ENCODE peak calls at places on chromosome X, in ten cellular contexts. P is transverse colon; G is left ventricle myocardium inferior; X is Panc1; I is IMR-90; M is mucosa of descending colon; H is CD8-positive, alpha-beta T cell; D is body of pancreas; T is ovary; A is CD8-positive, alpha-beta memory T cell. L is an unnamed sample.

GRCh38 chrX:154495472-154495922 is 5.1 kb upstream of the SLC10A3 start:
- DNase-seq in P (no peak), G (no peak), X (no peak), I (no peak), M (no peak), H (no peak), D (no peak), T (no peak), A (no peak), L (no peak)

GRCh38 chrX:106397788-106398538 is 213.8 kb upstream of the RADX start:
- DNase-seq in P (no peak), G (no peak), X (no peak), I (no peak), M (no peak), H (no peak), D (no peak), T (no peak), A (no peak), L (no peak)

GRCh38 chrX:54357414-54358377 is at the start of gene WNK3:
- DNase-seq in P (peak; percentile 50), G (peak; percentile 71), X (no peak), I (peak; percentile 57), M (peak; percentile 45), H (peak; percentile 13), D (peak; percentile 71), T (peak; percentile 84), A (peak; percentile 43), L (peak; percentile 70)

GRCh38 chrX:51743179-51743957 is at the start of gene GSPT2:
- DNase-seq in P (peak; percentile 75), G (peak; percentile 65), X (peak; percentile 27), I (peak; percentile 76), M (peak; percentile 73), H (peak; percentile 55), D (peak; percentile 63), T (peak; percentile 69), A (peak; percentile 46), L (peak; percentile 80)

GRCh38 chrX:16586371-16587112 is 63.4 kb upstream of the S100G start:
- DNase-seq in P (no peak), G (no peak), X (no peak), I (no peak), M (no peak), H (no peak), D (no peak), T (no peak), A (no peak), L (no peak)

GRCh38 chrX:31243804-31244203 is 172.0 kb upstream of the FTHL17 start:
- DNase-seq in P (no peak), G (no peak), X (no peak), I (no peak), M (no peak), H (no peak), D (no peak), T (no peak), A (no peak), L (no peak)

GRCh38 chrX:129731228-129731627 is 7.6 kb upstream of the XPNPEP2 start:
- DNase-seq in P (no peak), G (no peak), X (no peak), I (no peak), M (no peak), H (no peak), D (no peak), T (no peak), A (no peak), L (no peak)

GRCh38 chrX:41684940-41685339 is 3.8 kb upstream of the GPR34 start:
- DNase-seq in P (no peak), G (no peak), X (no peak), I (no peak), M (no peak), H (no peak), D (no peak), T (no peak), A (no peak), L (no peak)

DNA sequence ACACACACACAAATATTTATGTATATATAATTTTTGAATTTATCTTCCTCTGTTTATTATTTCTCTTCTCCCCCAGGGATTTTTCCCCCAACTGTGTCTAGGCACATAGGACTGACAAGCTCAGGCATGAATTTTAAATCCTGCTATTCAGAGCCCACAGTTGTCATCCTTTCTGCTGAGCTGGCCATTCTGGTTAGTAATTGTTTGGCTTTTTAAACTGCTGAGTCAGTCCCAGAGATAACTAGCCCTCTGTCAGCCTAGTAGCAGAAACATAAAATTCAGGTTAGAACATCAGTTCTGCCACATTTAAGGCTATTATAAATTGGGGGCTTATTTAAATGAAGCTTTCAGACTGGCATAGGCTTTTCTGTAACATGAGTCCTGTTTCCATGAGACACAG is 151.7 kb upstream of the MAOA start:
- DNase-seq in P (no peak), G (no peak), X (no peak), I (no peak), M (no peak), H (no peak), D (no peak), T (no peak), A (no peak), L (no peak)
- H3K4me1 ChIP-seq in P (no peaks in the 10 kb centered on the region), G (no peaks in the 10 kb centered on the region), X (no peaks in the 10 kb centered on the region), I (no peaks in the 10 kb centered on the region), M (no peaks in the 10 kb centered on the region), H (no peaks in the 10 kb centered on the region), D (no peaks in the 10 kb centered on the region), T (no peaks in the 10 kb centered on the region), A (no peaks in the 10 kb centered on the region), L (no peaks in the 10 kb centered on the region)

GRCh38 chrX:25004485-25005032 is 11.2 kb downstream of the ARX start:
- DNase-seq in P (no peak), G (no peak), X (no peak), I (no peak), M (no peak), H (no peak), D (no peak), T (peak; percentile 61), A (no peak), L (no peak)

GRCh38 chrX:25005382-25006185 is 10.2 kb downstream of the ARX start:
- DNase-seq in P (no peak), G (no peak), X (no peak), I (no peak), M (no peak), H (no peak), D (no peak), T (peak; percentile 59), A (no peak), L (no peak)

GRCh38 chrX:25006586-25007058 is 9.1 kb downstream of the ARX start:
- DNase-seq in P (no peak), G (no peak), X (no peak), I (no peak), M (no peak), H (no peak), D (no peak), T (no peak), A (no peak), L (no peak)

GRCh38 chrX:25004040-25004439 is 11.7 kb downstream of the ARX start:
- DNase-seq in P (no peak), G (no peak), X (no peak), I (no peak), M (no peak), H (no peak), D (no peak), T (no peak), A (no peak), L (no peak)

DNA sequence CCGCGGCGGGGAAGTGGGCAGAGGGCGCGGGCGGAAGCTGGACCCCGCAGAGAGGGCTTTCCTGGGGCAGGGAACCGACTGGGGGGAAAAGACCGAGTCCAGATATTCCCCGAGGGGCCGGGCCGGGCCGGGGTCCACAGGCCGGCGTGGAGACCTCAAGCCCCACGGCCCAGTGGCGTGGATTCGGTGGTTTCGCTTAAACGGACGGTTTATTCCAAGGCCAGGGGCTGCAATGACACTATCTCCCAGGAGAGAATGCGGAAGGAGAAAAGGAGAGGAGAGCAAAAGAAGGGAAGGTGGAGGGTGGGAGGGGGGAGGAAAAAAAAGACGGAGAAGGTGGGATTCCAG is 10.8 kb downstream of the ARX start:
- DNase-seq in P (no peak), G (no peak), X (no peak), I (no peak), M (no peak), H (no peak), D (no peak), T (peak; percentile 47), A (no peak), L (no peak)
- H3K4me1 ChIP-seq in P (peaks cover 12% of the 10 kb centered on the region), G (peaks cover 15% of the 10 kb centered on the region), X (no peaks in the 10 kb centered on the region), I (no peaks in the 10 kb centered on the region), M (peaks cover 3% of the 10 kb centered on the region), H (no peaks in the 10 kb centered on the region), D (peaks cover 25% of the 10 kb centered on the region), T (no peaks in the 10 kb centered on the region), A (no peaks in the 10 kb centered on the region), L (peaks cover 24% of the 10 kb centered on the region)

DNA sequence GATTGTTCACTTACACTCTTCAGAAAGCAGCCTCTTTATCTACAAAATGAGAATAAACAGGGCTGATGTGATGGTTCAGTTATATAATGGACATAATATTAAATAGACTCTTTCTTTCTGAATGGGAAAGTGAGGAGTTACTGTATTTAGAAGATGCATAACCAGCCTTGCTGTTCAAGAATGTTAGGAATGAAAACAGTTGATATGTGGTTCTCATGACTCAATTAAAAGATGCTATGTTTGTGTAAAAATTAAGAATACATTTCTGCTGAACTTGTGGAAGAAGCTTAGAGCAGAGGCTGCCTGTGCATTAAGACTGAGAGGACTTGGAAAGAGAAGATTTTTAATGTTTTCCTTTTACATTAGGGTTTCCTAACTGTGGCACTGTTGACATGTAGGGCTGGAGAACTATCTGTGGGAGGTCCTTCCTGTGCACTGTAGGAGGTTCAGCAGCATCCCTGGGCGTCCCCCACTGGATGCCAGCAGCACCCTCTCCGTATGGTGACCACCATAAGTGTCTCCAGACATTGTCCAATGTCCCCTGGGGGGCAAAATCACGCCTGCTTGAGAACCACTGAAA is 137.7 kb downstream of the GPR143 start:
- DNase-seq in P (no peak), G (no peak), X (no peak), I (peak; percentile 41), M (no peak), H (no peak), D (no peak), T (no peak), A (no peak), L (no peak)
- H3K4me1 ChIP-seq in P (no peaks in the 10 kb centered on the region), G (peaks cover 16% of the 10 kb centered on the region), X (no peaks in the 10 kb centered on the region), I (no peaks in the 10 kb centered on the region), M (peaks cover 4% of the 10 kb centered on the region), H (peaks cover 6% of the 10 kb centered on the region), D (no peaks in the 10 kb centered on the region), T (no peaks in the 10 kb centered on the region), A (peaks cover 6% of the 10 kb centered on the region), L (no peaks in the 10 kb centered on the region)

GRCh38 chrX:13690836-13691235 is 1.9 kb downstream of the RAB9A start:
- DNase-seq in P (no peak), G (no peak), X (no peak), I (no peak), M (no peak), H (no peak), D (no peak), T (no peak), A (peak; percentile 6), L (no peak)

GRCh38 chrX:13689519-13690211 is 737 bp downstream of the RAB9A start:
- DNase-seq in P (no peak), G (no peak), X (no peak), I (peak; percentile 40), M (no peak), H (no peak), D (no peak), T (no peak), A (no peak), L (no peak)

GRCh38 chrX:13687203-13687602 is 1.7 kb upstream of the RAB9A start:
- DNase-seq in P (no peak), G (no peak), X (no peak), I (no peak), M (no peak), H (no peak), D (no peak), T (no peak), A (no peak), L (no peak)

GRCh38 chrX:13688384-13688771 is 550 bp upstream of the RAB9A start:
- DNase-seq in P (no peak), G (no peak), X (no peak), I (no peak), M (no peak), H (no peak), D (no peak), T (no peak), A (no peak), L (no peak)

DNA sequence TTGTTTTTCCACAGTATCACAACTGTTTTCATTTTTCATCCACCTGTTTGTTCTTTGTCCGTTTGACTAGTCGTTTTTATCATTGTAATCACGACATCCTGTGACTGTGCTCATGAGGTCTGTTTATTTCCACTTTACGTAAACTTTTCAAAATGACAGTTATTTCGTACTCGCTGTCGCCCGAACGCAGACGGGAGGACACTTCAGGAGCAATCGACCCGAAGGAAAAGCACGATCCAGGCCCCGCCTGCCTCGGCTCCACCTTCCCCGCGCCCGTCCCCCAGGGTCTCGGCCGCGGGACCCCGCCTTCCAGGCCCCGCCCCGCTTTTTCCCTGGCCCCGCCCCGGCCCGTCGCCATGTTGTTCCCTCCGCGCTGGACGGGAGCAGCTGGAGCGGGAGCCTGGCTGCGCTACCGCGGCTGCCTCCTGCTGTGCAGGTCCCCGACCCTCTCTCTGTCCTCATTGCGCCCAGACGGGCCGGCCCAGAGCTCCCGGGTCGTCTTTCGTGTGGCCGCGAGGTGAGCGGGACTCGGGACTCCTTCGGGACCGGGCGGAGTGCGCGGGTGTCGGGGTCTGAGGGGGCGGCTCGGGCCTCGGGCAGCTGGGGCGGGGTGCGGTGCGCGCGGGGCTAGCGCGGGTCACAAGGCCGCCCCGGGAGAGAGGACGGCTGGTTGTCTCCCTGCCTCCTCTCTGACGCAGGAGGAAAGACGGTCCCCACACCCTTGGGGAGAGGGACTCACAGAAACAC is at the start of gene RAB9A:
- DNase-seq in P (peak; percentile 91), G (peak; percentile 87), X (no peak), I (peak; percentile 68), M (peak; percentile 93), H (peak; percentile 78), D (peak; percentile 86), T (peak; percentile 93), A (peak; percentile 79), L (peak; percentile 74)
- H3K4me1 ChIP-seq in P (peaks cover 10% of the 10 kb centered on the region), G (peaks cover 41% of the 10 kb centered on the region), X (peaks cover under 1% of the 10 kb centered on the region), I (peaks cover 5% of the 10 kb centered on the region), M (peaks cover 10% of the 10 kb centered on the region), H (peaks cover 22% of the 10 kb centered on the region), D (peaks cover 28% of the 10 kb centered on the region), T (peaks cover 14% of the 10 kb centered on the region), A (peaks cover 33% of the 10 kb centered on the region), L (peaks cover 36% of the 10 kb centered on the region)

L was measured in tibial artery.